ENCODE peak calls at places on chromosomes 6 and 20, in four cellular contexts. F is fibroblast of the aortic adventitia; M is stimulated activated CD4-positive, alpha-beta T cell treated with anti-CD3 and anti-CD28 coated beads, Interleukin-1b, Interleukin-23, amount 100 ng/mL, for 1 hour; I is NCI-H1105. P is an unnamed sample.

GRCh38 chr20:10970109-10970508 is 296.3 kb upstream of the JAG1 start:
- DNase-seq in F (peak), I (no peak), M (no peak), P (no peak)

GRCh38 chr6:87722831-87723726 is 21.0 kb upstream of the AKIRIN2 start:
- DNase-seq in F (peak), I (no peak), M (no peak), P (no peak)

GRCh38 chr6:63764318-63764916 is 128.8 kb downstream of the PHF3 start:
- DNase-seq in M (no peak), F (peak), I (peak), P (no peak)

GRCh38 chr6:40486576-40486975 is 100.6 kb downstream of the LRFN2 start:
- DNase-seq in F (no peak), M (no peak), I (no peak), P (no peak)

GRCh38 chr20:58243653-58244410 is 15.4 kb upstream of the ANKRD60 start:
- DNase-seq in I (no peak), M (no peak), F (no peak), P (no peak)

GRCh38 chr20:57654363-57654997 is 34.3 kb upstream of the ZBP1 start:
- DNase-seq in F (peak), M (no peak), I (peak), P (peak)

GRCh38 chr20:34312544-34313217 is 9.5 kb upstream of the AHCY start:
- DNase-seq in F (peak), M (peak), I (peak), P (peak)

GRCh38 chr6:101195581-101195980 is 197.9 kb upstream of the GRIK2 start:
- DNase-seq in F (peak), I (no peak), M (no peak), P (no peak)

GRCh38 chr20:49482621-49483017 is at the start of gene KCNB1:
- DNase-seq in M (no peak), F (peak), I (no peak), P (peak)

GRCh38 chr6:135895231-135895931 is 43.9 kb downstream of the PDE7B start:
- DNase-seq in M (no peak), F (no peak), I (no peak), P (no peak)

GRCh38 chr6:144909753-144910280 is 624.7 kb downstream of the UTRN start:
- DNase-seq in F (no peak), I (no peak), M (no peak), P (no peak)

P was measured in GM12892.